ENCODE peak calls at places on chromosomes 2 and 18, in six cellular contexts. F is LHCN-M2, X is NCI-H1092 treated with DMSO at 0.1 percent for 48 hours, G is T-helper 1 cell, I is AG04449, N is epithelial cell of esophagus. R is an unnamed sample.
A peak's percentile ranks its signal among the peaks of the same experiment; 100 is the strongest.

GRCh38 chr2:33015421-33016142 is 68.8 kb downstream of the LTBP1 start:
- DNase-seq in F (peak; percentile 46), X (no peak), G (no peak), I (peak; percentile 57), N (peak; percentile 62), R (no peak)

GRCh38 chr18:34494359-34494696 is 215.8 kb upstream of the DTNA start:
- DNase-seq in F (no peak), X (no peak), G (no peak), I (no peak), N (no peak), R (no peak)

GRCh38 chr2:235740821-235741220 is 247.0 kb downstream of the AGAP1 start:
- DNase-seq in F (no peak), X (peak; percentile 17), G (no peak), I (no peak), N (peak; percentile 34), R (no peak)

GRCh38 chr2:161208527-161209139 is 48.4 kb downstream of the TANK start:
- DNase-seq in F (peak; percentile 84), X (no peak), G (peak; percentile 18), I (peak; percentile 17), N (peak; percentile 84), R (no peak)

GRCh38 chr2:127115471-127116199 is 8.7 kb upstream of the BIN1 start:
- DNase-seq in F (no peak), X (no peak), G (no peak), I (no peak), N (no peak), R (no peak)

GRCh38 chr2:234564719-234565118 is 67.8 kb upstream of the ARL4C start:
- DNase-seq in F (peak; percentile 39), X (peak; percentile 47), G (no peak), I (no peak), N (no peak), R (no peak)

GRCh38 chr2:211351998-211352397 is 795.6 kb downstream of the CPS1 start:
- DNase-seq in F (peak; percentile 3), X (peak; percentile 2), G (no peak), I (no peak), N (peak; percentile 72), R (no peak)

GRCh38 chr2:226548706-226549105 is 250.9 kb downstream of the IRS1 start:
- DNase-seq in F (peak; percentile 42), X (no peak), G (no peak), I (no peak), N (no peak), R (no peak)

GRCh38 chr2:238527565-238527964 is 100.8 kb downstream of the ASB1 start:
- DNase-seq in F (no peak), X (no peak), G (no peak), I (peak; percentile 83), N (peak; percentile 70), R (no peak)